ENCODE peak calls at places on chromosomes 16 and 17, in seven cellular contexts. F is SK-N-SH, Q is H1, C is GM12878, D is K562, G is HCT116, W is HepG2. L is an unnamed sample.

GRCh38 chr16:52709286-52709685 is 162.3 kb upstream of the TOX3 start:
- DNase-seq in D (no peak), C (no peak), F (no peak), Q (no peak), G (no peak), W (no peak), L (no peak)

GRCh38 chr17:68125471-68125870 is 89.9 kb downstream of the KPNA2 start:
- DNase-seq in G (no peak), D (no peak), C (no peak), Q (no peak), W (no peak), F (no peak), L (no peak)

GRCh38 chr17:81980752-81981239 is 3.4 kb downstream of the ASPSCR1 start:
- DNase-seq in C (no peak), D (no peak), F (no peak), G (no peak), Q (no peak), W (no peak), L (peak)

GRCh38 chr16:10523025-10523424 is 57.4 kb downstream of the EMP2 start:
- DNase-seq in C (no peak), W (no peak), Q (no peak), D (no peak), F (no peak), G (no peak), L (peak)

GRCh38 chr16:87096746-87097145 is 220.4 kb downstream of the C16orf95 start:
- DNase-seq in Q (no peak), D (no peak), C (no peak), G (no peak), F (no peak), W (no peak), L (no peak)

GRCh38 chr17:77322534-77323412 is 182.0 kb downstream of the SEC14L1 start:
- DNase-seq in Q (no peak), C (no peak), D (peak), G (peak), W (peak), F (peak), L (no peak)

GRCh38 chr16:50460538-50461399 is 87.4 kb upstream of the NKD1 start:
- DNase-seq in W (peak), G (no peak), Q (no peak), C (no peak), F (no peak), D (no peak), L (no peak)

GRCh38 chr17:79872762-79873161 is 33.5 kb upstream of the CBX4 start:
- DNase-seq in C (no peak), Q (no peak), W (no peak), D (no peak), G (no peak), F (no peak), L (no peak)

GRCh38 chr16:81928975-81929374 is 82.3 kb downstream of the SDR42E1 start:
- DNase-seq in F (no peak), Q (peak), C (no peak), W (no peak), D (peak), G (no peak), L (peak)

GRCh38 chr16:52496051-52496876 is 50.7 kb downstream of the TOX3 start:
- DNase-seq in D (no peak), F (no peak), W (peak), C (no peak), G (no peak), Q (no peak), L (peak)

GRCh38 chr17:3894927-3895343 is 2.1 kb upstream of the CAMKK1 start:
- DNase-seq in Q (no peak), F (no peak), W (no peak), G (no peak), C (no peak), D (no peak), L (peak)

GRCh38 chr17:31373150-31374082 is 18.1 kb upstream of the RAB11FIP4 start:
- DNase-seq in C (peak), F (no peak), G (peak), Q (no peak), D (peak), W (peak), L (no peak)

GRCh38 chr16:80828495-80828894 is 24.1 kb upstream of the CDYL2 start:
- DNase-seq in C (no peak), G (no peak), F (no peak), D (no peak), Q (no peak), W (peak), L (no peak)

GRCh38 chr16:84132527-84133285 is 12.3 kb downstream of the HSDL1 start:
- DNase-seq in W (no peak), F (no peak), C (no peak), G (no peak), D (no peak), Q (no peak), L (no peak)

GRCh38 chr17:75323043-75323591 is 33.9 kb upstream of the SLC25A19 start:
- DNase-seq in C (no peak), Q (peak), W (peak), F (peak), D (peak), G (peak), L (peak)

GRCh38 chr16:79365687-79366086 is 234.8 kb downstream of the MAF start:
- DNase-seq in G (no peak), F (no peak), Q (no peak), C (no peak), W (no peak), D (no peak), L (no peak)

GRCh38 chr17:43217614-43218087 is 6.0 kb downstream of the TMEM106A start:
- DNase-seq in W (no peak), Q (no peak), F (no peak), D (no peak), C (no peak), G (no peak), L (no peak)

GRCh38 chr16:84138824-84139627 is 6.0 kb downstream of the HSDL1 start:
- DNase-seq in F (no peak), C (peak), Q (no peak), D (peak), W (peak), G (peak), L (peak)

GRCh38 chr17:30323262-30323894 is 10.5 kb downstream of the TMIGD1 start:
- DNase-seq in C (no peak), D (no peak), F (no peak), G (no peak), Q (no peak), W (no peak), L (no peak)

GRCh38 chr17:19338031-19338990 is 24.2 kb downstream of the B9D1 start:
- DNase-seq in F (peak), C (no peak), D (peak), W (peak), Q (peak), G (no peak), L (peak)

GRCh38 chr16:50984688-50985087 is 166.4 kb downstream of the SALL1 start:
- DNase-seq in C (no peak), G (no peak), Q (no peak), W (no peak), D (no peak), F (no peak), L (no peak)

GRCh38 chr17:19021622-19022083 is 17.1 kb upstream of the FAM83G start:
- DNase-seq in W (no peak), G (no peak), D (peak), Q (peak), F (no peak), C (no peak), L (peak)

GRCh38 chr17:74360993-74361612 is 565 bp downstream of the BTBD17 start:
- DNase-seq in G (no peak), Q (no peak), C (no peak), F (no peak), D (no peak), W (no peak), L (no peak)

GRCh38 chr17:45131616-45132301 is 556 bp downstream of the PLCD3 start:
- DNase-seq in F (peak), W (no peak), C (no peak), G (no peak), D (peak), Q (peak), L (no peak)

GRCh38 chr16:85928411-85928820 is 29.5 kb downstream of the IRF8 start:
- DNase-seq in C (no peak), W (no peak), F (no peak), Q (no peak), G (no peak), D (no peak), L (no peak)

GRCh38 chr17:9878791-9879525 is 26.1 kb downstream of the RCVRN start:
- DNase-seq in G (no peak), Q (no peak), D (no peak), C (no peak), F (no peak), W (no peak), L (no peak)

GRCh38 chr16:4026854-4027253 is 89.4 kb downstream of the ADCY9 start:
- DNase-seq in W (no peak), C (no peak), F (no peak), D (no peak), G (no peak), Q (no peak), L (no peak)

GRCh38 chr16:31708348-31708747 is 165.3 kb upstream of the ZNF267 start:
- DNase-seq in Q (no peak), W (no peak), C (no peak), F (no peak), D (peak), G (no peak), L (no peak)

GRCh38 chr17:68290268-68290954 is 516 bp downstream of the SLC16A6 start:
- DNase-seq in F (peak), W (no peak), D (no peak), C (no peak), Q (peak), G (no peak), L (peak)

GRCh38 chr17:58316260-58316960 is 12.2 kb downstream of the TSPOAP1 start:
- DNase-seq in G (no peak), F (peak), W (no peak), D (no peak), C (no peak), Q (peak), L (no peak)

DNA sequence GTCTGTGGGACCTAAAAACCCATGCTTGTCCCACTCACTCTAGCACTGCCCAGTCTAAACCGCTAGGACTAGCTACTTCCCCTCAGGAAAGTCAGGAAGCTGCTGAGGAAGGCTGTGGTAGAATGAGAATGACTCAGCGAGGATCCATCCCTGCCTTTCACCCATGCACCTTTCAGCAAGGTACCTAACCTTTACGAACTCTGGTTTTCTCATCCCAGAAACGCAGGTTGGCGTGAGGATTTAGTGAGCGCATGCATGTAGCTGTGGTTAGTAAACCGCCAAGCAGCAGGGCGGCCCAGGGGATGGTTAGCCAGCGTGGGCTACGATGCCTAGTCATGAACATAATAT is 26.3 kb upstream of the RFFL start:
- DNase-seq in W (peak), C (no peak), G (no peak), Q (no peak), D (peak), F (no peak), L (no peak)
- TF ChIP-seq JUND in W (no peak), C (no peak), G (no peak), Q (no peak), D (peak), F (no peak), L (no peak)

GRCh38 chr16:89048087-89048729 is 45.4 kb upstream of the ACSF3 start:
- DNase-seq in F (no peak), W (no peak), D (peak), G (no peak), C (no peak), Q (no peak), L (no peak)
- TF ChIP-seq JUND in F (no peak), W (no peak), D (no peak), G (no peak), C (no peak), Q (no peak), L (no peak)

DNA sequence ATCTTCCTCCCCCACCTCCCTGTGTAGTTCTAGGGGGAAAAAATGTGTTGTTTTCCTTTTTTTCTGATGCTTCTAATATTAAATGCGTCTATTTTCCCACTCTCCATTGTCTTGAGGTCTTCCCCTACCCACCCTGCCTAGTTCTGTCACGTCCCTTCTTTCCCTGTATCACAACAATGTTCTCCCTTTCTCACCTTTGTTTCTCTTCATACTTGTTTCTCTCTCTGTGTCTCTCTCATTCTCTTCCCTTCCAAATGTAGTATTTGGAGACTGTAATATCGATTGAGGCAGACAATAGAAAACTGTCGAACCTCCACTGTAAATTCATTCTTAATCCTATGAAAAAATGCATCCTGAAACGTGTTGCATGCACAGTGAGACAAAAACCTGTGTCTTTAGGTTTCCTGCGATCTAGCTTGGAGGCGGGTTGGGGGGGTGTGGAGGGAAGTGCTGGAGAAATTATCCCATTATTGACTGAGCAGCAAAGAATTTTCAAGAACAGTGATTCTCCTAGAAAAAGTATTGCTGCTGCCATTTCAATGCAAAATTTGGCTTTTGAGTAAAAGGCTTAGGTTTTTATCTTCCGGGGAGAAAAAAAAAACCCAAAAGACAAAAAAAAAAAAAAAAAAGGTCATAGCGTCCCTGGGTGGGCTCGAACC is 1.3 kb upstream of the PSMB3 start:
- DNase-seq in D (no peak), Q (no peak), C (no peak), G (no peak), W (no peak), F (peak), L (no peak)
- TF ChIP-seq JUND in D (no peak), Q (no peak), C (no peak), G (no peak), W (no peak), F (no peak), L (no peak)

GRCh38 chr16:69938981-69939820 is 11.9 kb upstream of the CLEC18A start:
- DNase-seq in F (no peak), D (no peak), C (no peak), G (no peak), W (no peak), Q (no peak), L (no peak)

GRCh38 chr16:69936751-69937211 is 14.4 kb upstream of the CLEC18A start:
- DNase-seq in F (no peak), G (no peak), D (no peak), W (no peak), C (no peak), Q (no peak), L (no peak)

GRCh38 chr16:69936252-69936651 is 14.9 kb upstream of the CLEC18A start:
- DNase-seq in W (no peak), F (no peak), D (no peak), G (no peak), C (no peak), Q (no peak), L (no peak)

GRCh38 chr16:69935740-69936139 is 15.4 kb upstream of the CLEC18A start:
- DNase-seq in F (no peak), Q (no peak), D (no peak), C (no peak), G (no peak), W (no peak), L (no peak)

DNA sequence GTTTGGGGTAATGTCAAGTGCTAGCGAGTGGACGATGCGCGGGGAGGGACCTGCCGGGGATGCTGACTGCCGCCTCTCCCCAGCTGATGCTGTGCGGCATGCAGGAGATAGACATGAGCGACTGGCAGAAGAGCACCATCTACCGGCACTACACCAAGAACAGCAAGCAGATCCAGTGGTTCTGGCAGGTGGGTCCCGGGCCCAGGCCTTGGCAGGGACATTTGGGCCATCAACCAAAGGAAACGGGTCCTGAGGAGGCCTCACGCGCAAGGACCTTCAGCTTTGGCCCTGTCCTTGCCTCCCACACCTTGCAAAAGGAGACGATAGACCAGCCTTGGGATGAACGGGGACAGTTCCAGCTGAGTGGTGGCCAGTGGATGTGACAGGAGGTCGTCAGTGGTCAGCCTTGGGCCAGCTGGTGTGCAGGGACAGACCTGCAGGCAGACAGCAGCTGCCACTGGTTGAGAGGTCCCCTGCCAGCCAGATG is 13.6 kb upstream of the CLEC18A start:
- DNase-seq in G (no peak), Q (no peak), F (peak), C (no peak), D (peak), W (peak), L (no peak)
- TF ChIP-seq JUND in G (no peak), Q (no peak), F (no peak), C (no peak), D (no peak), W (no peak), L (no peak)

GRCh38 chr17:16917995-16918394 is 53.9 kb downstream of the TNFRSF13B start:
- DNase-seq in D (no peak), Q (no peak), G (no peak), W (no peak), F (no peak), C (no peak), L (no peak)
- TF ChIP-seq JUND in D (no peak), Q (no peak), G (no peak), W (no peak), F (no peak), C (no peak), L (no peak)

L was measured in T47D.